ENCODE peak calls at places on chromosomes 3 and 15, in ten cellular contexts. Y is psoas muscle, O is IMR-90, J is colonic mucosa, Q is fibroblast of pulmonary artery, Z is upper lobe of right lung, F is prostate gland, D is ascending aorta, V is brain microvascular endothelial cell, H is fibroblast of mammary gland. W is an unnamed sample.

GRCh38 chr15:59994855-59995557 is 9.1 kb upstream of the FOXB1 start:
- DNase-seq in H (no peak), J (no peak), O (no peak), F (no peak), D (no peak), V (no peak), Z (no peak), Y (no peak), Q (no peak), W (no peak)

GRCh38 chr15:62560943-62561571 is 396.0 kb upstream of the C2CD4B start:
- DNase-seq in O (no peak), H (no peak), F (no peak), Y (no peak), Z (no peak), Q (no peak), J (peak), V (no peak), D (no peak), W (no peak)

GRCh38 chr15:83115831-83116565 is 8.6 kb downstream of the TM6SF1 start:
- DNase-seq in O (no peak), F (no peak), Q (no peak), H (no peak), J (no peak), D (no peak), V (no peak), Z (no peak), Y (no peak), W (no peak)

GRCh38 chr15:74179101-74179841 is 5.8 kb downstream of the ISLR start:
- DNase-seq in J (no peak), Q (peak), Z (peak), O (peak), H (peak), Y (peak), V (peak), D (peak), F (no peak), W (no peak)

GRCh38 chr3:162945626-162946025 is 1449.0 kb downstream of the OTOL1 start:
- DNase-seq in H (no peak), Z (no peak), Q (no peak), J (no peak), F (no peak), V (no peak), O (no peak), Y (no peak), D (no peak), W (no peak)

GRCh38 chr3:75295013-75295412 is 369.1 kb upstream of the FRG2C start:
- DNase-seq in O (no peak), V (no peak), J (no peak), Q (no peak), H (no peak), Y (no peak), F (no peak), D (no peak), Z (no peak), W (no peak)

GRCh38 chr15:29054171-29055045 is 168.6 kb downstream of the APBA2 start:
- DNase-seq in H (no peak), O (no peak), V (no peak), Q (no peak), D (no peak), Z (peak), F (no peak), Y (no peak), J (no peak), W (no peak)

GRCh38 chr15:68667800-68668625 is 89.2 kb downstream of the CORO2B start:
- DNase-seq in D (no peak), Z (peak), J (no peak), Y (no peak), F (no peak), O (no peak), V (no peak), H (no peak), Q (no peak), W (no peak)

GRCh38 chr3:48275292-48276027 is 34.6 kb downstream of the ZNF589 start:
- DNase-seq in Z (no peak), V (no peak), Q (no peak), Y (no peak), J (no peak), H (no peak), F (no peak), D (no peak), O (no peak), W (no peak)

GRCh38 chr3:158679547-158680000 is 7.1 kb upstream of the LXN start:
- DNase-seq in Y (no peak), O (peak), Q (peak), H (peak), D (no peak), J (no peak), F (no peak), Z (no peak), V (no peak), W (no peak)

GRCh38 chr15:67969892-67970291 is 84.2 kb upstream of the PIAS1 start:
- DNase-seq in Y (no peak), J (no peak), H (no peak), Z (no peak), Q (no peak), O (no peak), V (no peak), F (no peak), D (no peak), W (no peak)

GRCh38 chr3:173778246-173778645 is 380.7 kb downstream of the NLGN1 start:
- DNase-seq in V (no peak), O (no peak), J (no peak), F (no peak), H (no peak), Z (no peak), D (no peak), Q (no peak), Y (no peak), W (no peak)

GRCh38 chr15:48644827-48645557 is 517 bp downstream of the FBN1 start:
- DNase-seq in D (no peak), Y (peak), O (peak), Z (peak), Q (peak), J (no peak), V (no peak), F (no peak), H (peak), W (no peak)

GRCh38 chr3:79846148-79846933 is 78.5 kb upstream of the ROBO1 start:
- DNase-seq in J (no peak), Y (no peak), O (no peak), Z (no peak), F (no peak), Q (no peak), H (no peak), V (no peak), D (no peak), W (no peak)

GRCh38 chr3:104696470-104696869 is 670.2 kb upstream of the ALCAM start:
- DNase-seq in J (no peak), V (no peak), Y (no peak), O (no peak), Q (no peak), F (no peak), H (no peak), D (no peak), Z (peak), W (no peak)

GRCh38 chr15:99711685-99712084 is 21.6 kb downstream of the LYSMD4 start:
- DNase-seq in V (no peak), Q (no peak), D (no peak), F (no peak), O (no peak), H (peak), Y (no peak), J (no peak), Z (no peak), W (no peak)

GRCh38 chr3:24264011-24264410 is 230.6 kb downstream of the THRB start:
- DNase-seq in V (no peak), F (no peak), Z (no peak), D (no peak), Y (no peak), Q (no peak), H (no peak), O (no peak), J (no peak), W (no peak)

GRCh38 chr3:129745253-129745652 is 138.8 kb upstream of the PLXND1 start:
- DNase-seq in Z (no peak), V (peak), J (peak), Y (no peak), F (no peak), H (peak), D (no peak), O (peak), Q (peak), W (no peak)

GRCh38 chr15:48702569-48703239 is 57.2 kb upstream of the FBN1 start:
- DNase-seq in Q (no peak), Y (no peak), V (no peak), F (no peak), D (no peak), Z (no peak), H (no peak), O (no peak), J (no peak), W (no peak)

GRCh38 chr3:106276755-106277612 is 408.2 kb upstream of the CBLB start:
- DNase-seq in D (no peak), H (no peak), F (no peak), Q (no peak), V (no peak), Z (no peak), O (no peak), J (no peak), Y (no peak), W (no peak)
- H3K4me3 ChIP-seq in D (no peak), H (no peak), F (no peak), Q (no peak), V (no peak), Z (no peak), O (no peak), J (no peak), Y (no peak), W (no peak)

GRCh38 chr3:186509423-186509822 is 34.8 kb downstream of the CRYGS start:
- DNase-seq in H (no peak), Q (no peak), J (no peak), V (no peak), D (no peak), Z (no peak), Y (no peak), O (no peak), F (no peak), W (no peak)

GRCh38 chr3:186511245-186511644 is 32.9 kb downstream of the CRYGS start:
- DNase-seq in Q (no peak), Y (no peak), D (no peak), O (no peak), J (no peak), H (no peak), Z (no peak), F (no peak), V (no peak), W (no peak)

GRCh38 chr3:186511702-186512101 is 32.5 kb downstream of the CRYGS start:
- DNase-seq in J (no peak), Y (no peak), H (no peak), Q (no peak), V (no peak), F (no peak), D (no peak), O (no peak), Z (no peak), W (no peak)

GRCh38 chr3:186512570-186513302 is 31.4 kb downstream of the CRYGS start:
- DNase-seq in O (no peak), F (no peak), H (no peak), D (no peak), J (no peak), Y (no peak), V (no peak), Z (no peak), Q (no peak), W (no peak)

GRCh38 chr3:186510374-186511079 is 33.7 kb downstream of the CRYGS start:
- DNase-seq in Q (no peak), Y (no peak), D (no peak), H (no peak), Z (no peak), F (no peak), J (no peak), V (no peak), O (no peak), W (no peak)
- TF ChIP-seq CTCF in Q (no peak), Y (no peak), D (no peak), H (no peak), Z (no peak), F (no peak), J (no peak), V (no peak), O (no peak), W (no peak)

DNA sequence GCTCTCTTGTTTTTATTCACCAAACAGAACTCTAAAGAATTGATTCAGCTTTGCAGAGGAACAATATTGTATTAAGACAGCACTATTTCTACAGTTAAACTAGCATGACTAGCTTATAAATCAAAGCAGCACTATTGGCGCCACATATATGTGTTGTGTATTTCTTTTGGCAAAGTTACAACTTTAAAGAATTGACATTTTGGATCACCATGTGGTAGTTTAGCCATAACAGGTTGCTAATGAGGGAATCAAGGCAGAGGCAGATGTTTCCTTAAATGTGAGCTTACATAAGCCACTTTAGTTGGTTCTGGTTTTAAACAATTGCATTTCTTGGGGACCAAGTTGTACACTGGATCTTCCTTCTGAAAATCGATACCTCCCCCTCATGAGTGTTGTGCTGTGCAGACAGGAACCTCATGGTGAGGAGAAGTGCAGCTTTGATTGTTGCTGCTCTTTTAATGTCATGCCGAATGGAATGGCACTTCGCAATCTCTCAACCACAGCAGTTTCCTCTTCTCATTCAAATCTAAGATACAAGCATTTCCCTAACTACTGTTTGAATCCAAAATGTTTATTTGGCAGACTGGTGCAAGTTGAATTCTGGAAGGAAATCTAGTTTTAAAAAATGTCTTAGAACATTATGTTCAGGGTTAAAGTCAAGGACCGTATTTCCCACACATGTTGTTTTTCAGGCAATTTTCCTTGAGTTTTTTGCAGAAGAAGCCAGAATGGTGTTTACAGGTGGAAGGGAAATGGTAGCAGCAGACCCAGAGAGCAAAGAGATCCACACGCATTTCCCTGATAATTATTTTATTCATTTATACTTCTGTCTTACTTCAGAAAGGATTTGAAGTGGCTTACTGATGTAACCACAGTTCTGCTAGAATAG is 151.3 kb downstream of the MYRIP start:
- DNase-seq in O (no peak), Q (peak), Y (no peak), J (no peak), H (peak), F (no peak), D (no peak), V (no peak), Z (no peak), W (no peak)
- H3K4me3 ChIP-seq in O (no peak), Q (no peak), Y (no peak), J (no peak), H (no peak), F (no peak), D (no peak), V (no peak), Z (no peak), W (no peak)

GRCh38 chr3:15815696-15816095 is 17.9 kb upstream of the ANKRD28 start:
- DNase-seq in O (peak), J (no peak), V (no peak), H (peak), Q (peak), D (no peak), F (no peak), Z (no peak), Y (no peak), W (peak)

GRCh38 chr3:15810702-15811101 is 12.9 kb upstream of the ANKRD28 start:
- DNase-seq in Q (no peak), Y (no peak), V (no peak), Z (no peak), J (peak), F (no peak), D (no peak), H (no peak), O (no peak), W (peak)

GRCh38 chr3:15809313-15809712 is 11.5 kb upstream of the ANKRD28 start:
- DNase-seq in D (no peak), Y (no peak), O (no peak), Z (no peak), V (no peak), Q (no peak), F (no peak), J (no peak), H (no peak), W (no peak)

GRCh38 chr3:15808679-15809078 is 10.9 kb upstream of the ANKRD28 start:
- DNase-seq in O (no peak), Z (no peak), Q (no peak), H (no peak), F (no peak), Y (no peak), J (no peak), D (no peak), V (no peak), W (no peak)

GRCh38 chr3:15812183-15812582 is 14.4 kb upstream of the ANKRD28 start:
- DNase-seq in D (no peak), V (no peak), O (peak), Y (no peak), Q (peak), H (peak), J (no peak), F (no peak), Z (no peak), W (no peak)
- TF ChIP-seq CTCF in D (peak), V (no peak), O (peak), Y (peak), Q (peak), H (peak), J (no peak), F (peak), Z (peak), W (peak)

GRCh38 chr3:105788548-105789036 is 80.2 kb downstream of the CBLB start:
- DNase-seq in V (no peak), Q (no peak), Y (no peak), F (no peak), O (no peak), D (no peak), H (peak), Z (no peak), J (no peak), W (no peak)
- H3K4me3 ChIP-seq in V (no peak), Q (no peak), Y (no peak), F (no peak), O (no peak), D (no peak), H (no peak), Z (no peak), J (no peak), W (no peak)

W was measured in LNCaP clone FGC.